ENCODE peak calls at places on chromosome 5, in nine cellular contexts. W is lower lobe of right lung; S is WTC11; T is effector CD4-positive, alpha-beta T cell; B is NCI-H510A; R is HEK293T; J is ELR; C is endothelial cell; F is thoracic aorta. E is an unnamed sample.

GRCh38 chr5:134249469-134250379 is 23.9 kb upstream of the PPP2CA start:
- DNase-seq in S (no peak), T (no peak), W (peak; percentile 63), F (no peak), C (no peak), J (peak; percentile 55), B (no peak), R (no peak), E (no peak)

GRCh38 chr5:87116821-87117512 is 150.7 kb upstream of the RASA1 start:
- DNase-seq in C (no peak), B (no peak), R (no peak), S (no peak), T (no peak), F (no peak), W (no peak), J (peak; percentile 63), E (no peak)

GRCh38 chr5:42495908-42496307 is 72.7 kb downstream of the GHR start:
- DNase-seq in C (no peak), F (no peak), J (no peak), S (no peak), B (no peak), W (no peak), R (no peak), T (no peak), E (no peak)

GRCh38 chr5:129963359-129963758 is 59.1 kb downstream of the CHSY3 start:
- DNase-seq in J (peak; percentile 4), B (no peak), C (no peak), W (no peak), F (no peak), S (no peak), R (no peak), T (no peak), E (no peak)

GRCh38 chr5:171724771-171725609 is 60.6 kb upstream of the SMIM23 start:
- DNase-seq in W (no peak), C (no peak), S (no peak), J (no peak), T (no peak), B (no peak), F (no peak), R (no peak), E (no peak)

GRCh38 chr5:30957591-30957990 is 235.9 kb upstream of the CDH6 start:
- DNase-seq in W (no peak), C (no peak), T (no peak), J (no peak), S (no peak), F (no peak), R (no peak), B (no peak), E (no peak)

GRCh38 chr5:98786178-98786853 is 12.9 kb downstream of the RGMB start:
- DNase-seq in B (no peak), F (no peak), T (no peak), R (no peak), J (peak; percentile 34), S (no peak), C (no peak), W (no peak), E (no peak)

GRCh38 chr5:137231535-137231934 is 267.6 kb downstream of the SPOCK1 start:
- DNase-seq in W (no peak), F (no peak), R (no peak), C (no peak), B (no peak), J (peak; percentile 55), T (no peak), S (no peak), E (no peak)

GRCh38 chr5:59036274-59036961 is 453.5 kb downstream of the RAB3C start:
- DNase-seq in J (peak; percentile 97), T (peak; percentile 35), B (no peak), F (no peak), R (no peak), C (no peak), W (peak; percentile 44), S (no peak), E (no peak)

GRCh38 chr5:167513383-167513782 is 778.1 kb upstream of the WWC1 start:
- DNase-seq in B (no peak), J (no peak), T (no peak), S (no peak), C (no peak), F (no peak), W (no peak), R (no peak), E (no peak)

GRCh38 chr5:171667341-171668096 is 118.1 kb upstream of the SMIM23 start:
- DNase-seq in T (no peak), B (no peak), F (peak; percentile 31), J (peak; percentile 88), R (no peak), W (peak; percentile 52), S (peak; percentile 61), C (no peak), E (peak; percentile 72)

GRCh38 chr5:141879941-141880738 is 1.9 kb upstream of the PCDH1 start:
- DNase-seq in J (no peak), C (no peak), S (no peak), B (no peak), R (no peak), F (no peak), W (no peak), T (no peak), E (no peak)

GRCh38 chr5:127042593-127042992 is 12.2 kb upstream of the MARCHF3 start:
- DNase-seq in S (no peak), J (peak; percentile 51), T (no peak), R (no peak), C (no peak), W (no peak), B (no peak), F (no peak), E (no peak)

GRCh38 chr5:157571357-157571827 is 4.2 kb downstream of the ADAM19 start:
- DNase-seq in T (no peak), R (no peak), F (no peak), C (no peak), J (peak; percentile 92), W (no peak), S (no peak), B (no peak), E (no peak)

GRCh38 chr5:109406719-109407118 is 3.1 kb downstream of the PJA2 start:
- DNase-seq in T (no peak), J (no peak), W (no peak), B (no peak), F (no peak), C (no peak), R (no peak), S (no peak), E (no peak)

GRCh38 chr5:1468247-1468612 is 23.0 kb upstream of the SLC6A3 start:
- DNase-seq in W (no peak), J (peak; percentile 13), B (no peak), T (no peak), R (peak; percentile 46), C (peak; percentile 74), S (peak; percentile 80), F (no peak), E (no peak)

GRCh38 chr5:350355-350754 is 28.8 kb downstream of the AHRR start:
- DNase-seq in W (no peak), R (peak; percentile 10), J (peak; percentile 44), C (no peak), B (no peak), T (no peak), S (peak; percentile 85), F (no peak), E (no peak)

GRCh38 chr5:98836175-98836574 is 62.7 kb downstream of the RGMB start:
- DNase-seq in W (no peak), R (no peak), S (no peak), F (no peak), J (no peak), B (no peak), C (no peak), T (no peak), E (no peak)

GRCh38 chr5:43482490-43483064 is 1.1 kb downstream of the TMEM267 start:
- DNase-seq in C (no peak), W (no peak), J (peak; percentile 51), B (no peak), R (no peak), T (no peak), S (no peak), F (no peak), E (no peak)

GRCh38 chr5:143434261-143435206 is 31.0 kb upstream of the NR3C1 start:
- DNase-seq in W (no peak), C (no peak), S (no peak), T (peak; percentile 58), J (no peak), R (no peak), B (no peak), F (no peak), E (no peak)

E was measured in neuronal stem cell.